ENCODE peak calls at places on chromosomes 1 and 21, in seven cellular contexts. Y, P, I, W, D, N and T are unnamed samples.

GRCh38 chr21:45109831-45110492 is 35.6 kb downstream of the ADARB1 start:
- DNase-seq in Y (no peak), P (peak; percentile 58), I (no peak), W (no peak), D (no peak), N (no peak), T (no peak)

GRCh38 chr1:209607795-209608178 is 24.3 kb downstream of the CAMK1G start:
- DNase-seq in Y (no peak), P (no peak), I (no peak), W (peak; percentile 52), D (no peak), N (no peak), T (no peak)

GRCh38 chr1:205440476-205441317 is 15.1 kb downstream of the BLACAT1 start:
- DNase-seq in Y (peak; percentile 70), P (no peak), I (peak; percentile 73), W (peak; percentile 32), D (peak; percentile 85), N (peak; percentile 73), T (no peak)

GRCh38 chr1:203765029-203765837 is at the start of gene LAX1:
- DNase-seq in Y (no peak), P (peak; percentile 53), I (peak; percentile 14), W (no peak), D (no peak), N (no peak), T (no peak)

GRCh38 chr21:17828223-17828622 is 9.1 kb upstream of the C21orf91 start:
- DNase-seq in Y (no peak), P (no peak), I (no peak), W (no peak), D (no peak), N (no peak), T (no peak)

GRCh38 chr1:216425577-216425976 is 2.3 kb upstream of the USH2A start:
- DNase-seq in Y (no peak), P (no peak), I (no peak), W (no peak), D (no peak), N (no peak), T (no peak)

GRCh38 chr1:77047978-77048614 is 171.1 kb downstream of the PIGK start:
- DNase-seq in Y (no peak), P (no peak), I (no peak), W (no peak), D (no peak), N (no peak), T (no peak)

GRCh38 chr1:116314305-116314919 is 58.6 kb upstream of the ATP1A1 start:
- DNase-seq in Y (no peak), P (no peak), I (no peak), W (no peak), D (no peak), N (no peak), T (no peak)

GRCh38 chr1:108048311-108049082 is 83.5 kb upstream of the VAV3 start:
- DNase-seq in Y (no peak), P (no peak), I (no peak), W (no peak), D (no peak), N (no peak), T (no peak)

GRCh38 chr1:17052038-17052437 is 1.8 kb downstream of the SDHB start:
- DNase-seq in Y (no peak), P (no peak), I (no peak), W (no peak), D (no peak), N (no peak), T (no peak)

GRCh38 chr21:38341546-38342012 is 84.8 kb downstream of the KCNJ15 start:
- DNase-seq in Y (no peak), P (no peak), I (no peak), W (no peak), D (no peak), N (no peak), T (no peak)

GRCh38 chr1:179217943-179218507 is 11.5 kb downstream of the ABL2 start:
- DNase-seq in Y (no peak), P (no peak), I (no peak), W (no peak), D (no peak), N (no peak), T (no peak)

GRCh38 chr1:53069663-53070327 is 7.8 kb downstream of the PODN start:
- DNase-seq in Y (peak; percentile 15), P (peak; percentile 14), I (no peak), W (no peak), D (no peak), N (peak; percentile 61), T (no peak)

GRCh38 chr1:10114746-10115145 is 82.0 kb downstream of the UBE4B start:
- DNase-seq in Y (no peak), P (no peak), I (no peak), W (no peak), D (no peak), N (no peak), T (no peak)

GRCh38 chr1:166839600-166840308 is 479 bp downstream of the POGK start:
- DNase-seq in Y (peak; percentile 51), P (peak; percentile 39), I (peak; percentile 75), W (peak; percentile 56), D (no peak), N (peak; percentile 76), T (peak; percentile 46)

GRCh38 chr1:101131239-101131924 is 105.4 kb upstream of the S1PR1 start:
- DNase-seq in Y (no peak), P (no peak), I (no peak), W (no peak), D (no peak), N (no peak), T (no peak)

GRCh38 chr1:41582351-41582750 is 97.9 kb upstream of the EDN2 start:
- DNase-seq in Y (no peak), P (no peak), I (no peak), W (no peak), D (no peak), N (no peak), T (no peak)

GRCh38 chr1:12630946-12631540 is 12.8 kb upstream of the AADACL4 start:
- DNase-seq in Y (no peak), P (no peak), I (no peak), W (no peak), D (no peak), N (no peak), T (no peak)
- TF ChIP-seq POLR2A in Y (no peak), P (no peak), I (no peak), W (no peak), D (no peak), N (no peak), T (no peak)

DNA sequence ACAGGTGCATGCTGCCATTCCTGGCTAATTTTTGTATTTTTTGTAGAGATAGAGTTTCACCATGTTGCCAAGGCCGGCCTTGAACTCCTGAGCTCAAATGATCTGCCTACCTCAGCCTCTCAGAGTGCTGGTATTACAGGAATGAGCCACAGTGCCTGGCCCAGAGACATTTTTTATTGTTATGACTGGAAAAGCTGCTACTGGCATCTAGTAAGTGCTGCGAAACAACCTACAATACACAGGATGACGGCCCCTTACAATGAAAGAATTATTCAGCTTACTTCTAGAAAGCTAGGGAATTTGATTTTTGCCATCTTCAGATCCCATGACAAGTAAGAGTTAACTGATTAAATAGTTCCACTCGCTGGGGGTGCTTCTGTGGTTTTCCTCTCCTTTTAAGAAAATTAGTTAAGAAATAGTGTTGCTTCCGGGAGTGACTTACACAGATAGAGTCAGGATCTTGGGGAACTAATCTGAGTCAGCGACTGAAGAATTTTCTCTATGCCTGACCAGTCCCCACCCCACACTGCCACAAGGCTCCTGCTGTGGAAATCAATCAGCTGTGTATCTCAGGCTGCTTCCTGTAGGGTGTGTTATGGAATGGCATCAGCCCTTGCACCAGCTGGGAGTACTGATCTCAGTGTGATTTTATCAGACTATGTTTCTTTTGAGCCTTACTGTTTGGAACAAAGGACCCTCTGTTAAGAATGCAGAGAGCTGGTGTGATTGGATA is 93.0 kb upstream of the BMP8A start:
- DNase-seq in Y (peak; percentile 49), P (no peak), I (peak; percentile 71), W (peak; percentile 81), D (peak; percentile 98), N (peak; percentile 82), T (peak; percentile 93)
- TF ChIP-seq POLR2A in Y (no peak), P (no peak), I (no peak), W (peak; percentile 68), D (no peak), N (no peak), T (no peak)

GRCh38 chr1:40475268-40475667 is 1.8 kb upstream of the ZFP69 start:
- DNase-seq in Y (no peak), P (no peak), I (no peak), W (no peak), D (no peak), N (no peak), T (no peak)

GRCh38 chr1:40479156-40479555 is 2.1 kb downstream of the ZFP69 start:
- DNase-seq in Y (no peak), P (no peak), I (no peak), W (no peak), D (no peak), N (no peak), T (no peak)

GRCh38 chr1:40478276-40478675 is 1.2 kb downstream of the ZFP69 start:
- DNase-seq in Y (no peak), P (no peak), I (no peak), W (no peak), D (no peak), N (no peak), T (no peak)

GRCh38 chr1:40477680-40478057 is 579 bp downstream of the ZFP69 start:
- DNase-seq in Y (no peak), P (peak; percentile 11), I (no peak), W (no peak), D (no peak), N (no peak), T (no peak)

DNA sequence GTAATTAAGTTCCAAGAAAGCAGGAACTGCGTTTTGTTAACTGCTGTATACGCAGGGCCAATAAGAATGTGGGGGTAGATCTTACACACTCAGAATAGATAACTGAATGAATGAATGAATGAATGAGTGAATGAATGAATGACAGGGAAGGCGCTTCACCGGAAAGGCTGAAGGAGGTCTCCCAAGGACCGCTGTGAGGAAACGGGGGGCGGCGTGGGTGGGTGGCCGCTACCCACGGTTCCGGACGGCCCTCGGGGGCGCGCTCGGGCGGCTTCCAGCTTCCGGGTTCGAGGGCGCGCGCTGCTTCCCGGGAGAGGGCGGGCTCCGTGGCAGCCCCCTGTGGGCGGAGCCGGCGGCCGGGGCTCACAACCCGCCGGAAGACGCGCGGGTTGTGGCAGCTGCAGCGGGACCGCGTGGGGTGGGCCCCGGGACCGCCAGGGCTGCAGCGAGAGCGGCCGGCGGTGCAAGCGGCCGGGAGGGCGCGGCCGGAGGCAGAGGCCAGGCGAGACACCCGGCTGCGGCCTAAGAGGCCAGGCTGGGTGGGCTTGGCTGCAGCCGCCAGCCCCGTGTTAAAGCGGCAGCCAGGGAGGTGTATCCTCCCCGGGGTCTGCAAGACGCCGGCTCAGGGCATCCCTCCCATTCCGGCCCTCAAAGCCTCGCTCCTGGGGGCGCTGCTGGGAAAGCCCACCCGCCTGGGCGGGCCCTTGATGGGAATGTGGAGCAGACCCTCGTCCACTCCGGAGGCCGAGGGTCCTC is at the start of gene ZFP69:
- DNase-seq in Y (peak; percentile 63), P (peak; percentile 79), I (peak; percentile 94), W (peak; percentile 45), D (no peak), N (peak; percentile 74), T (no peak)
- TF ChIP-seq POLR2A in Y (no peak), P (peak; percentile 78), I (peak; percentile 70), W (peak; percentile 13), D (no peak), N (no peak), T (no peak)

DNA sequence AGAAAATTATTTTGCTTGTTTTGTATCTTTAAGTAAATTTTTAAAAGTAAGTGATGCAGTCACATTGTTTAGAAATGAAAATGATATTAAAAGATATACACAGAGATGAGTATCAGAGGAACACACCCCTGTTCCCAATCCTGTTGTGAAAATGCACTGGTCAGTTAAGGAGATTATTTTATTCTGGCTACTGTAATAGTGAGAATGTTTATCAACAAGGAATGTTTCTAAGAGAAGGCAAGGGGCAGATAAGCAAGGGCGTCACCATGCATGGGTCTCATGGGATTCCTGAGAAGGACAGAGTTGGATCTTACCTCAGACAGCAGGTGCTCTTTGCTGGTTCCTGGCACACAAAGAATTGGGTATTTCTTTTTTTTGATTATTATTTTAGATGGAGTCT is 21.8 kb downstream of the C1orf52 start:
- DNase-seq in Y (no peak), P (no peak), I (no peak), W (no peak), D (no peak), N (no peak), T (no peak)
- TF ChIP-seq POLR2A in Y (no peak), P (no peak), I (no peak), W (no peak), D (no peak), N (no peak), T (no peak)